ENCODE peak calls at places on chromosome 10, in four cellular contexts. One of them, this sample, is unnamed.
A peak's percentile ranks its signal among the peaks of the same experiment; 100 is the strongest.

GRCh38 chr10:59181668-59182067 is 5.2 kb downstream of the PHYHIPL start:
- DNase-seq in AG04450: no peak
- DNase-seq in HCT116: peak; percentile 50
- DNase-seq in K562: no peak
- DNase-seq in this sample: peak; percentile 65

GRCh38 chr10:110613341-110613995 is 30.7 kb upstream of the RBM20 start:
- DNase-seq in AG04450: no peak
- DNase-seq in HCT116: no peak
- DNase-seq in K562: no peak
- DNase-seq in this sample: no peak

GRCh38 chr10:5559642-5560141 is 34.9 kb downstream of the CALML3 start:
- DNase-seq in AG04450: no peak
- DNase-seq in HCT116: no peak
- DNase-seq in K562: no peak
- DNase-seq in this sample: peak; percentile 53

GRCh38 chr10:3948843-3949242 is 163.8 kb upstream of the KLF6 start:
- DNase-seq in AG04450: no peak
- DNase-seq in HCT116: no peak
- DNase-seq in K562: no peak
- DNase-seq in this sample: peak; percentile 88

GRCh38 chr10:10533417-10533816 is 484.3 kb upstream of the CELF2 start:
- DNase-seq in AG04450: no peak
- DNase-seq in HCT116: no peak
- DNase-seq in K562: no peak
- DNase-seq in this sample: no peak

GRCh38 chr10:15518256-15518655 is 147.2 kb upstream of the FAM171A1 start:
- DNase-seq in AG04450: no peak
- DNase-seq in HCT116: no peak
- DNase-seq in K562: no peak
- DNase-seq in this sample: peak; percentile 38

GRCh38 chr10:78964952-78965633 is 103.7 kb upstream of the ZMIZ1 start:
- DNase-seq in AG04450: no peak
- DNase-seq in HCT116: peak; percentile 81
- DNase-seq in K562: peak; percentile 56
- DNase-seq in this sample: peak; percentile 17

GRCh38 chr10:64385355-64385754 is 864.2 kb downstream of the REEP3 start:
- DNase-seq in AG04450: no peak
- DNase-seq in HCT116: no peak
- DNase-seq in K562: no peak
- DNase-seq in this sample: no peak

GRCh38 chr10:49564461-49565009 is 25.6 kb upstream of the ERCC6 start:
- DNase-seq in AG04450: no peak
- DNase-seq in HCT116: no peak
- DNase-seq in K562: no peak
- DNase-seq in this sample: no peak

GRCh38 chr10:43355749-43356371 is 15.6 kb upstream of the FXYD4 start:
- DNase-seq in AG04450: no peak
- DNase-seq in HCT116: peak; percentile 83
- DNase-seq in K562: peak; percentile 69
- DNase-seq in this sample: peak; percentile 39

GRCh38 chr10:78727728-78728127 is 341.0 kb upstream of the ZMIZ1 start:
- DNase-seq in AG04450: no peak
- DNase-seq in HCT116: no peak
- DNase-seq in K562: no peak
- DNase-seq in this sample: no peak

GRCh38 chr10:15333909-15334649 is 37.0 kb downstream of the FAM171A1 start:
- DNase-seq in AG04450: peak; percentile 76
- DNase-seq in HCT116: no peak
- DNase-seq in K562: no peak
- DNase-seq in this sample: no peak

GRCh38 chr10:117094856-117095255 is 43.2 kb downstream of the VAX1 start:
- DNase-seq in AG04450: no peak
- DNase-seq in HCT116: no peak
- DNase-seq in K562: no peak
- DNase-seq in this sample: no peak

GRCh38 chr10:50590935-50591334 is 32.8 kb downstream of the SGMS1 start:
- DNase-seq in AG04450: no peak
- DNase-seq in HCT116: no peak
- DNase-seq in K562: no peak
- DNase-seq in this sample: no peak

GRCh38 chr10:79069325-79070090 is 742 bp downstream of the ZMIZ1 start:
- DNase-seq in AG04450: no peak
- DNase-seq in HCT116: no peak
- DNase-seq in K562: peak; percentile 62
- DNase-seq in this sample: peak; percentile 20

GRCh38 chr10:122524811-122525210 is 35.7 kb upstream of the DMBT1 start:
- DNase-seq in AG04450: no peak
- DNase-seq in HCT116: no peak
- DNase-seq in K562: no peak
- DNase-seq in this sample: no peak

GRCh38 chr10:74026428-74026979 is 28.6 kb downstream of the VCL start:
- DNase-seq in AG04450: no peak
- DNase-seq in HCT116: no peak
- DNase-seq in K562: no peak
- DNase-seq in this sample: no peak

GRCh38 chr10:68492118-68492517 is 20.3 kb upstream of the DNA2 start:
- DNase-seq in AG04450: no peak
- DNase-seq in HCT116: no peak
- DNase-seq in K562: no peak
- DNase-seq in this sample: no peak

GRCh38 chr10:102473445-102474331 is 22.3 kb upstream of the C10orf95 start:
- DNase-seq in AG04450: no peak
- DNase-seq in HCT116: no peak
- DNase-seq in K562: no peak
- DNase-seq in this sample: no peak

GRCh38 chr10:115936926-115937755 is 335.9 kb downstream of the GFRA1 start:
- DNase-seq in AG04450: no peak
- DNase-seq in HCT116: no peak
- DNase-seq in K562: no peak
- DNase-seq in this sample: peak; percentile 60

GRCh38 chr10:26374426-26374825 is 63.7 kb upstream of the APBB1IP start:
- DNase-seq in AG04450: no peak
- DNase-seq in HCT116: no peak
- DNase-seq in K562: no peak
- DNase-seq in this sample: no peak

GRCh38 chr10:59393349-59393748 is 31.0 kb upstream of the FAM13C start:
- DNase-seq in AG04450: no peak
- DNase-seq in HCT116: no peak
- DNase-seq in K562: no peak
- DNase-seq in this sample: peak; percentile 56

DNA sequence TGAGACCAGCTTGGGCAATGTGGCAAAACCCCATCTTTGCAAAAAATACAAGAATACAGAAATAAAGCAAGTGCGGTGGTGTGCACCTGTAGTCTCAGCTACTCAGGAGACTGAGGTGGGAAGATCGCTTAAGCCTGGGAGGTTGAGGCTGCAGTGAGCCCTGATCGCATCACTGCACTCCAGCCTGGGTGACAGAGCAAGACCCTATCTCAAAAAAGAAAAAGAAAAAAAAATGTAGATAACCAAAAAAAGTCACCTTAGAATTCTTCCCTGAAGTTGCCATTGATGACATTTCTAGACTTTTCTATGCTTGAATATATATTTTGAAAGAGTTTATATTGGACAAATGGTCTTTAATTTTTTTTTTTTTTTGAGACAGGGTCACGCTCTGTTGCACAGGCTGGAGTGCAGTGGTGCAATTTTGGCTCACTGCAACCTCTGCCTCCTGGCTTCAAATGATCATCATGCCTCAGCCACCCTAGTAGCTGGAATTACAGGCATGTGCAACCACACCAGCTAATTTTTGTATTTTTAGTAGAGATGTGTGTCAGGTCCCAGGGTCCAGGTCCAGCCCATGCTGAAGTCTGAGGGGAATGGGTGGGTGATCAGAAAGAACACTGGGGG is 35.1 kb upstream of the MTPAP start:
- DNase-seq in AG04450: no peak
- DNase-seq in HCT116: no peak
- DNase-seq in K562: no peak
- DNase-seq in this sample: no peak
- H3K27me3 ChIP-seq in AG04450: peaks cover 32% of the 10 kb centered on the region
- H3K27me3 ChIP-seq in HCT116: no peaks in the 10 kb centered on the region
- H3K27me3 ChIP-seq in K562: no peaks in the 10 kb centered on the region
- H3K27me3 ChIP-seq in this sample: no peaks in the 10 kb centered on the region

GRCh38 chr10:128887856-128888255 is 579.2 kb upstream of the MGMT start:
- DNase-seq in AG04450: no peak
- DNase-seq in HCT116: no peak
- DNase-seq in K562: no peak
- DNase-seq in this sample: no peak

GRCh38 chr10:128895473-128895872 is 571.6 kb upstream of the MGMT start:
- DNase-seq in AG04450: no peak
- DNase-seq in HCT116: no peak
- DNase-seq in K562: no peak
- DNase-seq in this sample: no peak

GRCh38 chr10:128896183-128896805 is 570.7 kb upstream of the MGMT start:
- DNase-seq in AG04450: no peak
- DNase-seq in HCT116: no peak
- DNase-seq in K562: no peak
- DNase-seq in this sample: no peak

GRCh38 chr10:128894641-128895040 is 572.4 kb upstream of the MGMT start:
- DNase-seq in AG04450: no peak
- DNase-seq in HCT116: no peak
- DNase-seq in K562: no peak
- DNase-seq in this sample: no peak

DNA sequence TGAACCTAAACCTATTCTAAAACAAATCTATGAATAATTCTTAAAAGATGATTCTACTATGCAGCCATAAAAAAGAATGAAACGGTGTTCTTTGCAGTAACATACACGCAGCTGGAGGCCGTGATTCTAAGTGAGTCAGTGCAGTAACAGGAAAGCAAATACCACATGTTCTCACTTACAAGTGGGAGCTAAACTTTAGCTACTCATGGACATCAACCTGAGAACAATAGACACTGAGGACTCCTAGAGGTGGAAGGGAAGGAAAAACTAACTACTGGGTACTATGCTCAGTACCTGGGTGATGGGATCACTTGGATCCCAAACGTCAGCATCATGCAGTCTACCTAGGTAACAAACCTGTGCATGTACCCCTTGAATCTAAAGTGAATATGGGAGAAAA is 575.0 kb upstream of the MGMT start:
- DNase-seq in AG04450: no peak
- DNase-seq in HCT116: no peak
- DNase-seq in K562: no peak
- DNase-seq in this sample: no peak
- H3K27me3 ChIP-seq in AG04450: no peaks in the 10 kb centered on the region
- H3K27me3 ChIP-seq in HCT116: no peaks in the 10 kb centered on the region
- H3K27me3 ChIP-seq in K562: no peaks in the 10 kb centered on the region
- H3K27me3 ChIP-seq in this sample: no peaks in the 10 kb centered on the region

GRCh38 chr10:9103301-9103700 is 1048.8 kb downstream of the GATA3 start:
- DNase-seq in AG04450: no peak
- DNase-seq in HCT116: no peak
- DNase-seq in K562: no peak
- DNase-seq in this sample: no peak
- H3K27me3 ChIP-seq in AG04450: no peaks in the 10 kb centered on the region
- H3K27me3 ChIP-seq in HCT116: no peaks in the 10 kb centered on the region
- H3K27me3 ChIP-seq in K562: no peaks in the 10 kb centered on the region
- H3K27me3 ChIP-seq in this sample: no peaks in the 10 kb centered on the region

GRCh38 chr10:133248334-133248715 is 10.7 kb downstream of the VENTX start:
- DNase-seq in AG04450: no peak
- DNase-seq in HCT116: no peak
- DNase-seq in K562: no peak
- DNase-seq in this sample: no peak

GRCh38 chr10:133243593-133243992 is 5.9 kb downstream of the VENTX start:
- DNase-seq in AG04450: no peak
- DNase-seq in HCT116: no peak
- DNase-seq in K562: no peak
- DNase-seq in this sample: no peak

GRCh38 chr10:133247681-133248333 is 10.2 kb downstream of the VENTX start:
- DNase-seq in AG04450: no peak
- DNase-seq in HCT116: no peak
- DNase-seq in K562: peak; percentile 58
- DNase-seq in this sample: no peak

GRCh38 chr10:133246236-133246626 is 8.6 kb downstream of the VENTX start:
- DNase-seq in AG04450: no peak
- DNase-seq in HCT116: no peak
- DNase-seq in K562: no peak
- DNase-seq in this sample: no peak

GRCh38 chr10:133245439-133246235 is 8.0 kb downstream of the VENTX start:
- DNase-seq in AG04450: no peak
- DNase-seq in HCT116: no peak
- DNase-seq in K562: peak; percentile 95
- DNase-seq in this sample: no peak
- H3K27me3 ChIP-seq in AG04450: peaks cover 17% of the 10 kb centered on the region
- H3K27me3 ChIP-seq in HCT116: no peaks in the 10 kb centered on the region
- H3K27me3 ChIP-seq in K562: no peaks in the 10 kb centered on the region
- H3K27me3 ChIP-seq in this sample: peaks cover 16% of the 10 kb centered on the region

GRCh38 chr10:131898061-131898460 is 2.7 kb upstream of the PPP2R2D start:
- DNase-seq in AG04450: no peak
- DNase-seq in HCT116: no peak
- DNase-seq in K562: peak; percentile 41
- DNase-seq in this sample: no peak
- H3K27me3 ChIP-seq in AG04450: peaks cover 41% of the 10 kb centered on the region
- H3K27me3 ChIP-seq in HCT116: no peaks in the 10 kb centered on the region
- H3K27me3 ChIP-seq in K562: no peaks in the 10 kb centered on the region
- H3K27me3 ChIP-seq in this sample: peaks cover 5% of the 10 kb centered on the region